ENCODE peak calls at places on chromosomes 12 and 14, in ten cellular contexts. J is heart left ventricle, S is spleen, V is tibial nerve, Z is upper lobe of right lung, R is K562, K is psoas muscle, X is tibial artery, F is right lobe of liver, H is SK-N-SH. A is an unnamed sample. For H3K4me1, the result is how much of the 10 kb centered on the place peaks cover.

GRCh38 chr14:100341301-100342031 is 18.3 kb downstream of the SLC25A47 start:
- DNase-seq in J (peak), S (peak), V (peak), Z (peak), R (no peak), K (no peak), X (peak), F (no peak), H (peak), A (no peak)

GRCh38 chr12:117282490-117282889 is 78.9 kb downstream of the NOS1 start:
- DNase-seq in J (no peak), S (no peak), V (no peak), Z (no peak), R (no peak), K (no peak), X (no peak), F (no peak), H (no peak), A (no peak)

GRCh38 chr14:85071447-85071846 is 458.5 kb upstream of the FLRT2 start:
- DNase-seq in J (no peak), S (no peak), V (no peak), Z (no peak), R (no peak), K (no peak), X (no peak), F (no peak), H (no peak), A (no peak)

GRCh38 chr12:14240873-14241220 is 124.6 kb upstream of the ATF7IP start:
- DNase-seq in J (no peak), S (no peak), V (no peak), Z (no peak), R (no peak), K (no peak), X (no peak), F (no peak), H (no peak), A (no peak)

GRCh38 chr14:75714993-75715392 is 53.9 kb downstream of the TTLL5 start:
- DNase-seq in J (no peak), S (no peak), V (no peak), Z (no peak), R (no peak), K (no peak), X (no peak), F (no peak), H (no peak), A (no peak)

GRCh38 chr12:75548879-75549278 is 37.5 kb upstream of the KRR1 start:
- DNase-seq in J (no peak), S (no peak), V (no peak), Z (no peak), R (no peak), K (no peak), X (no peak), F (no peak), H (no peak), A (no peak)

GRCh38 chr12:51884676-51885229 is 3.1 kb upstream of the ANKRD33 start:
- DNase-seq in J (no peak), S (no peak), V (no peak), Z (peak), R (peak), K (no peak), X (no peak), F (peak), H (no peak), A (no peak)

GRCh38 chr14:104933721-104934379 is 9.2 kb downstream of the PLD4 start:
- DNase-seq in J (no peak), S (no peak), V (no peak), Z (peak), R (no peak), K (no peak), X (peak), F (peak), H (peak), A (no peak)

GRCh38 chr14:62117010-62117717 is 354.9 kb downstream of the SNAPC1 start:
- DNase-seq in J (peak), S (peak), V (peak), Z (peak), R (peak), K (peak), X (peak), F (peak), H (peak), A (peak)

GRCh38 chr12:53770281-53770680 is 18.5 kb upstream of the CISTR start:
- DNase-seq in J (no peak), S (no peak), V (no peak), Z (no peak), R (no peak), K (no peak), X (no peak), F (no peak), H (no peak), A (no peak)

GRCh38 chr14:106378191-106378590 is 851.8 kb downstream of the TMEM121 start:
- DNase-seq in J (no peak), S (no peak), V (no peak), Z (no peak), R (peak), K (no peak), X (no peak), F (no peak), H (peak), A (no peak)

GRCh38 chr12:10251669-10252068 is 39.0 kb downstream of the GABARAPL1 start:
- DNase-seq in J (no peak), S (no peak), V (no peak), Z (no peak), R (no peak), K (no peak), X (no peak), F (no peak), H (no peak), A (no peak)

GRCh38 chr12:95730457-95730856 is 60.1 kb downstream of the NTN4 start:
- DNase-seq in J (no peak), S (no peak), V (no peak), Z (no peak), R (no peak), K (no peak), X (no peak), F (no peak), H (no peak), A (no peak)

GRCh38 chr14:26839481-26839880 is 241.6 kb upstream of the NOVA1 start:
- DNase-seq in J (no peak), S (no peak), V (no peak), Z (no peak), R (no peak), K (no peak), X (no peak), F (no peak), H (no peak), A (no peak)

GRCh38 chr12:30013051-30013450 is 229.3 kb upstream of the TMTC1 start:
- DNase-seq in J (no peak), S (no peak), V (no peak), Z (no peak), R (no peak), K (no peak), X (no peak), F (no peak), H (no peak), A (no peak)

GRCh38 chr14:23322568-23323517 is 1.6 kb downstream of the PABPN1 start:
- DNase-seq in J (no peak), S (no peak), V (no peak), Z (no peak), R (no peak), K (no peak), X (no peak), F (no peak), H (no peak), A (no peak)

DNA sequence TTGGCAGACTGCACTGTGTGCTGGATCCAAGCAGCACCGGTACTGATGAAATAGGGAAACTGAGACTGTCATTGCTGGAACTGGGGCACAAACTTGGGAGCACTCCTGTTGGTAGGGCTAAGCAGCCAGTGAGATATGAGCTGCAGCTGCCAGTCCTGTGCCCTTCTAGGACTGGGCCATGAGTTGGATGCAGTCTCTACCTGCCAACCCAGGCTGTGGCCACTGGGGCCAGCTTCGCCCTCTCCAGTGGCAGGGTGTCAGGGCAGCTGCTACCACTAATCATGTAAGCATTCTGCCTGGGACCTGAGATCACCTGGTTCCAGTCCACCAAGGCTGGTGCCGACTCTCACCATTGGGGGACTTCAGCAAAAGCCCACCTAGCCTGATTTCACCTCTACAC is 121.1 kb downstream of the PAWR start:
- DNase-seq in J (no peak), S (no peak), V (no peak), Z (no peak), R (no peak), K (no peak), X (no peak), F (no peak), H (no peak), A (no peak)
- H3K4me3 ChIP-seq in J (no peak), S (no peak), V (no peak), Z (no peak), R (no peak), K (no peak), X (no peak), F (no peak), H (no peak), A (no peak)

GRCh38 chr14:95258156-95258555 is 61.6 kb downstream of the CLMN start:
- DNase-seq in J (no peak), S (no peak), V (no peak), Z (no peak), R (no peak), K (no peak), X (no peak), F (no peak), H (no peak), A (no peak)

GRCh38 chr14:95261616-95262510 is 57.8 kb downstream of the CLMN start:
- DNase-seq in J (no peak), S (no peak), V (no peak), Z (no peak), R (no peak), K (no peak), X (no peak), F (peak), H (no peak), A (no peak)

GRCh38 chr14:95258754-95259593 is 60.7 kb downstream of the CLMN start:
- DNase-seq in J (peak), S (no peak), V (no peak), Z (no peak), R (no peak), K (no peak), X (no peak), F (no peak), H (peak), A (no peak)

GRCh38 chr14:95262511-95262891 is 57.2 kb downstream of the CLMN start:
- DNase-seq in J (no peak), S (no peak), V (no peak), Z (no peak), R (no peak), K (no peak), X (no peak), F (no peak), H (no peak), A (no peak)

GRCh38 chr14:95260537-95261440 is 58.9 kb downstream of the CLMN start:
- DNase-seq in J (no peak), S (no peak), V (no peak), Z (no peak), R (no peak), K (no peak), X (no peak), F (no peak), H (no peak), A (no peak)
- H3K4me1 ChIP-seq in J (under half), S (under half), V (under half), Z (under half), R (under half), K (under half), X (under half), F (under half), H (under half), A (under half)

DNA sequence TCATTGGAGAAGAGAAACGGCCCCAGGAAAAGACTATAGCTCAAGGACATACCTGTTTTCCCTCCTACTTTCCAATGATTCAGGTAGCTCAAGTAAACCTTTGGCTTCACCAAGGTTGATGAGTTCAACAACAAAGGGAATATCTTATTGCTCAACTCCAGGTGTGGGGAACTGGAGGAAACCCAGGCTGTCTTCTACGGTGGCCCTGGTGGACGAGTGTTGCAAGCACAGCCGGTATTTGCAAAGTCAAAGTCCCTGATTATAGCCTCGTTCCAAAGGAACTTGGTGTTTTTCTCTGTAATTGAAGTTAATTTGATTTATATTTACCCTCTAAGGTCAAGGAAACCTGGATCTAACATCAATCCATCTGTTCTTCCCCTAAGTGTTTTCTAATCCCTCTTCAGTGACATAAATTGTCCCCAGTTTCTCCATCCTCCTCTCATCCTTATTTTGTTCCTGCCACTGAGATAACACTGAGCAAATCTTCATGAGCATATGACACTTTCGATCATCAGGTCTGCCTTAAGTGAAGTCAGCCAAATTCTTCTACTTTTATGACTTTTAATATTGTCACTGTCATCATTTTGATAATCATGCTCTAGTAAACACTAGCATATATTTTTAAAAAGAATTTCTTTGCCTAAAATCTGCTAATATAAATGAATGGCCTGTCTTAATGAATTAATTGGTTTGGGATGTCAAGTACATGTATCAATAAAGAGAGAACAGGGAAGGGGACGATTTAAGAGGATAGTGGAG is 174.6 kb upstream of the TBX3 start:
- DNase-seq in J (no peak), S (no peak), V (no peak), Z (no peak), R (no peak), K (no peak), X (no peak), F (peak), H (no peak), A (no peak)
- TF ChIP-seq CTCF in J (no peak), S (no peak), V (no peak), Z (no peak), R (no peak), K (no peak), X (no peak), F (peak), H (no peak), A (peak)

GRCh38 chr14:80477388-80478160 is 266.3 kb upstream of the DIO2 start:
- DNase-seq in J (no peak), S (no peak), V (no peak), Z (no peak), R (no peak), K (no peak), X (no peak), F (no peak), H (no peak), A (no peak)
- H3K4me3 ChIP-seq in J (no peak), S (no peak), V (no peak), Z (no peak), R (no peak), K (no peak), X (no peak), F (no peak), H (no peak), A (no peak)

GRCh38 chr12:112833272-112833671 is 41.7 kb downstream of the RPH3A start:
- DNase-seq in J (no peak), S (no peak), V (no peak), Z (no peak), R (no peak), K (no peak), X (no peak), F (no peak), H (no peak), A (no peak)
- H3K4me1 ChIP-seq in J (under half), S (under half), V (under half), Z (under half), R (under half), K (under half), X (under half), F (under half), H (under half), A (under half)

GRCh38 chr14:33714527-33715222 is 236.2 kb downstream of the EGLN3 start:
- DNase-seq in J (no peak), S (no peak), V (no peak), Z (no peak), R (no peak), K (no peak), X (no peak), F (no peak), H (peak), A (no peak)

GRCh38 chr14:33711761-33712160 is 239.1 kb downstream of the EGLN3 start:
- DNase-seq in J (no peak), S (no peak), V (no peak), Z (no peak), R (no peak), K (no peak), X (no peak), F (no peak), H (no peak), A (no peak)

GRCh38 chr14:33717866-33718265 is 233.0 kb downstream of the EGLN3 start:
- DNase-seq in J (no peak), S (no peak), V (no peak), Z (no peak), R (no peak), K (no peak), X (no peak), F (no peak), H (no peak), A (no peak)

GRCh38 chr14:33716921-33717320 is 234.0 kb downstream of the EGLN3 start:
- DNase-seq in J (no peak), S (no peak), V (no peak), Z (no peak), R (no peak), K (no peak), X (no peak), F (no peak), H (no peak), A (no peak)

DNA sequence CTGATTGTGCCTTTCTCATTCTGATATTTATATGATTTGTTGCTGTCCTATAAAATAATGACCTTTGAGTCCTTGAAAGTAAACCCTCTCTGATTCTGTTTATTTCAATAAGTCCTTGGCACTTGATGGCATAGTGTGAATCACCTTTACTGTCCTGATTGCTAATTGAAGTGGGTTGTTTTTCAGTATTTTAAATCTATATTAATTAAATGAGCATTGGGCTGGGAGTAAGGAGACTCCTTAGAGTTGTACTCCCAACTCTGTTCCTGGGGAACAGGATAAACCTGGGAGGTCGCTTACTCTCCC is 235.7 kb downstream of the EGLN3 start:
- DNase-seq in J (no peak), S (no peak), V (no peak), Z (no peak), R (no peak), K (no peak), X (no peak), F (no peak), H (no peak), A (no peak)
- TF ChIP-seq CTCF in J (no peak), S (no peak), V (no peak), Z (no peak), R (no peak), K (no peak), X (no peak), F (no peak), H (no peak), A (no peak)

DNA sequence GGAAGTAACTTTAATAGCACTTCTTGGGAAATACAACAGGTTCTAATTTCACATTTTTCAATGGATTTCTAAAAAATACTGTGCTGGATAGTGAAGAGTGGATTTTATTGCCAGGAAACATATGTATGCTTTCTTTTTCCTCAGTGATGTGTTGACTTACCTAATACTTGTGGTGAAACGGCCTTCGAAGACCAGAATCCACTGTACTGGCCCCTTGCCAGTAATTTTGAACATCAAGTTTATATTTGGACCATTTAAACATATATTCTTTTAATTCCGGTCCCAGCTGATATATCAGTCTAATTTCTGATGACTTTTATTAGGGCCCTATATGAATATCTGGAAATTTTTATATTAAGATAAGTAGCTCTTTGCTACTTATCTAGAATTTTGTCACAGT is 1.8 kb downstream of the MSRB3 start:
- DNase-seq in J (no peak), S (no peak), V (no peak), Z (no peak), R (no peak), K (no peak), X (no peak), F (no peak), H (no peak), A (no peak)
- H3K4me3 ChIP-seq in J (peak), S (no peak), V (no peak), Z (peak), R (no peak), K (peak), X (peak), F (no peak), H (peak), A (no peak)

DNA sequence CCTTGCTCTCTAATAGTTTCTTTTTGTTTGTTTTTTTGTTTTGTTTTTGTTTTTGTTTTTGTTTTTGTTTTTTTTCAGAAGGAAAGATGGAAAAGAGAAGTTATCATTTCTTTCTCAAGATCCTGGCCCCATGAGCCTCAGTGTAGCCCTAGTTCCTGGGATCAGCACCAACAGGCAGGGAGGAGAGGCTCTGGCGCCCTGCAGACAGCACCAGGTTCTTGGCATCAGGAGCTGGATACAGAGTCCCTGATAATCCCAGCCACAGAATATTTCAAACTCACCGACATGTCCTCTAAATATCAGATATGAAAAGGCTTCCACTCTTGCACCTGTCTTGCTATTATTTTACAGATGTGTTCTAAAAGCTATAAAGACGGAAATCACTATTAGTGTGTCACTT is 52.7 kb downstream of the FOXN3 start:
- DNase-seq in J (no peak), S (no peak), V (no peak), Z (no peak), R (no peak), K (no peak), X (no peak), F (no peak), H (no peak), A (no peak)
- H3K4me1 ChIP-seq in J (under half), S (under half), V (under half), Z (under half), R (under half), K (half or more), X (under half), F (half or more), H (under half), A (under half)

GRCh38 chr14:69475194-69475818 is 9.2 kb upstream of the PLEKHD1 start:
- DNase-seq in J (no peak), S (no peak), V (no peak), Z (no peak), R (peak), K (no peak), X (no peak), F (no peak), H (peak), A (no peak)
- TF ChIP-seq CTCF in J (peak), S (no peak), V (no peak), Z (peak), R (peak), K (peak), X (no peak), F (peak), H (peak), A (peak)

GRCh38 chr14:91506226-91506625 is 3.9 kb downstream of the PPP4R3A start:
- DNase-seq in J (no peak), S (no peak), V (no peak), Z (no peak), R (no peak), K (no peak), X (no peak), F (no peak), H (no peak), A (no peak)
- H3K4me3 ChIP-seq in J (no peak), S (peak), V (no peak), Z (no peak), R (no peak), K (peak), X (no peak), F (no peak), H (no peak), A (no peak)

A was measured in BE2C.